ENCODE peak calls at places on chromosomes 2 and 18, in seven cellular contexts. J is CD8-positive, alpha-beta memory T cell; T is astrocyte; A is CD4-positive, alpha-beta memory T cell; O is psoas muscle; M is CD8-positive, alpha-beta T cell; K is GM23248. Z is an unnamed sample.
A peak's percentile ranks its signal among the peaks of the same experiment; 100 is the strongest.

GRCh38 chr2:101706819-101707177 is 9.3 kb downstream of the MAP4K4 start:
- DNase-seq in T (no peak), O (no peak), A (peak; percentile 57), K (no peak), J (no peak), M (no peak), Z (no peak)

GRCh38 chr2:163580757-163581156 is 155.1 kb downstream of the FIGN start:
- DNase-seq in K (no peak), J (no peak), A (no peak), T (no peak), M (no peak), O (no peak), Z (no peak)

GRCh38 chr2:101827246-101827645 is 129.7 kb downstream of the MAP4K4 start:
- DNase-seq in O (no peak), J (no peak), A (no peak), K (peak; percentile 89), M (no peak), T (peak; percentile 97), Z (no peak)

GRCh38 chr2:28297531-28297930 is 95.1 kb upstream of the FOSL2 start:
- DNase-seq in M (no peak), T (no peak), K (no peak), O (no peak), J (no peak), A (no peak), Z (no peak)

GRCh38 chr18:75073654-75074053 is 135.3 kb downstream of the PTGR3 start:
- DNase-seq in J (no peak), T (no peak), A (no peak), K (no peak), M (no peak), O (no peak), Z (no peak)

GRCh38 chr2:65357095-65357958 is 75.1 kb downstream of the SPRED2 start:
- DNase-seq in A (no peak), K (no peak), J (no peak), M (no peak), O (no peak), T (no peak), Z (no peak)

GRCh38 chr2:206241767-206242166 is 32.7 kb upstream of the ZDBF2 start:
- DNase-seq in A (no peak), T (peak; percentile 30), J (no peak), M (no peak), K (peak; percentile 50), O (no peak), Z (no peak)

GRCh38 chr2:72745679-72746368 is 80.0 kb downstream of the EXOC6B start:
- DNase-seq in O (no peak), T (peak; percentile 46), A (peak; percentile 17), K (peak; percentile 76), J (no peak), M (no peak), Z (peak; percentile 33)

DNA sequence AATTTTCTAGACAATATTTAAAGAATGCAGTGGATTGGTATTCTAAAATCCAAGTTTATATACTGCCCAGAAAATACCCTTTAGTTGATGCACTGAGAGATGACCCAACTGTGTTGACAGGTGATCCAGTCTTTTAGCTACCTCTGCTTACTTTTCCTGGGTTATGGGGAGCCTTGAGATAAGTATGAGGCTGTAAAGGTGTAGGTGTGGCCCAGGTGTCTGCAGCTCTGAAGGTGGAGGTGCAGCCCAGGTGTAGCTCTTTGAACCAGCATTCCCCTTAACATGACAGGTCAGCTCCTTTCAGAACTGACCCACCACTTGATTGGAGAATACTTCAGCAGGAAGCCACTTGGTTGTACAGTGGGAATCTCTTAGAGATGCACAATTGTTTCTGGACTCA is 62.3 kb upstream of the ACSL3 start:
- DNase-seq in O (no peak), T (no peak), A (no peak), M (no peak), K (no peak), J (no peak), Z (no peak)
- H3K27ac ChIP-seq in O (no peak overlapping the region), T (no peak overlapping the region), A (no peak overlapping the region), M (no peak overlapping the region), K (no peak overlapping the region), J (no peak overlapping the region), Z (no peak overlapping the region)

GRCh38 chr2:117217145-117217544 is 597.3 kb upstream of the DDX18 start:
- DNase-seq in A (no peak), J (no peak), T (no peak), K (no peak), O (no peak), M (no peak), Z (no peak)

GRCh38 chr2:117212562-117212961 is 601.9 kb upstream of the DDX18 start:
- DNase-seq in O (no peak), A (no peak), K (no peak), T (no peak), M (no peak), J (no peak), Z (no peak)
- H3K4me3 ChIP-seq in O (no peak overlapping the region), A (no peak overlapping the region), K (no peak overlapping the region), T (no peak overlapping the region), M (no peak overlapping the region), J (no peak overlapping the region), Z (no peak overlapping the region)

GRCh38 chr2:190980630-190981214 is 33.2 kb downstream of the STAT1 start:
- DNase-seq in O (no peak), A (no peak), K (no peak), J (no peak), T (no peak), M (no peak), Z (no peak)

GRCh38 chr2:190979906-190980629 is 33.9 kb downstream of the STAT1 start:
- DNase-seq in O (peak; percentile 32), K (no peak), T (peak; percentile 70), M (no peak), J (no peak), A (no peak), Z (no peak)

GRCh38 chr2:190981733-190982132 is 32.2 kb downstream of the STAT1 start:
- DNase-seq in M (no peak), O (no peak), T (no peak), J (no peak), K (no peak), A (no peak), Z (no peak)

GRCh38 chr2:190984595-190984994 is 29.4 kb downstream of the STAT1 start:
- DNase-seq in A (no peak), O (no peak), M (no peak), K (peak; percentile 83), T (peak; percentile 93), J (no peak), Z (no peak)

DNA sequence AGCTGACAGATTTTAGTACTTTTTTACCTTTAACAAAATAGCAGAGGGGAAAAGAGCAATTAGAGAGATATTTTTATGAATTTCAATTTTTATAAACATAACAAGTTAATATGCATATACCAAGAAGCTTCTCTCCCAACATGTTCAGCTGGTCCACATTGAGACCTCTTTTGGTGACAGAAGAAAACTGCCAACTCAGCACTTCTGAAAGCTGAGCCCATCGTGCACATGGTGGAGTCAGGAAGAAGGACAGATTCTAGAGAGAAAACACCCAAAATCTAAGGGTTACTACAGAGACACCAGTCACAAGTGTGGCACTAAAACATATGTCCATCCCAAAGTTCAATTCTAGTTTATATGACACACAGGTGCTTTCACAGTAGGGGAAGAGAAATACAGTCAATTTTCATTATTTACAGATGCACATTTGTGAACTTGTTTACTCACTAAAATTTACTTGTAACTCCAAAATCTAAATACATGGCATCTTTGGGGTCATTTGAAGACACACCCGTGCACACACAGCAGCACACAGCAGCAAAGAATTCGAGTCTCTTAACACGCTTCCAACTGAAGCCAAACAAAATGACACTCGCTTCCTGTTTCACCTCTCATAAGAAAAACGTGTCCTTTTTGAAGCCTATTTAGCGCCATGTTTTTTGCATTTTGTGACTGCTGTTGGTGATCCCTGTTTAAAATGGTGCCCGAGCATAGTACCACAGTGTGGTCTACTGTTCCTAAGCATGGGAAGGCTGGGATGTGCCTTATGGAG is 31.5 kb downstream of the STAT1 start:
- DNase-seq in O (no peak), A (no peak), T (no peak), J (no peak), K (no peak), M (no peak), Z (no peak)
- H3K4me1 ChIP-seq in O (no peaks in the 10 kb centered on the region), A (peaks cover 12% of the 10 kb centered on the region), T (peaks cover 32% of the 10 kb centered on the region), J (peaks cover 20% of the 10 kb centered on the region), K (peaks cover 21% of the 10 kb centered on the region), M (peaks cover 45% of the 10 kb centered on the region), Z (no peaks in the 10 kb centered on the region)

DNA sequence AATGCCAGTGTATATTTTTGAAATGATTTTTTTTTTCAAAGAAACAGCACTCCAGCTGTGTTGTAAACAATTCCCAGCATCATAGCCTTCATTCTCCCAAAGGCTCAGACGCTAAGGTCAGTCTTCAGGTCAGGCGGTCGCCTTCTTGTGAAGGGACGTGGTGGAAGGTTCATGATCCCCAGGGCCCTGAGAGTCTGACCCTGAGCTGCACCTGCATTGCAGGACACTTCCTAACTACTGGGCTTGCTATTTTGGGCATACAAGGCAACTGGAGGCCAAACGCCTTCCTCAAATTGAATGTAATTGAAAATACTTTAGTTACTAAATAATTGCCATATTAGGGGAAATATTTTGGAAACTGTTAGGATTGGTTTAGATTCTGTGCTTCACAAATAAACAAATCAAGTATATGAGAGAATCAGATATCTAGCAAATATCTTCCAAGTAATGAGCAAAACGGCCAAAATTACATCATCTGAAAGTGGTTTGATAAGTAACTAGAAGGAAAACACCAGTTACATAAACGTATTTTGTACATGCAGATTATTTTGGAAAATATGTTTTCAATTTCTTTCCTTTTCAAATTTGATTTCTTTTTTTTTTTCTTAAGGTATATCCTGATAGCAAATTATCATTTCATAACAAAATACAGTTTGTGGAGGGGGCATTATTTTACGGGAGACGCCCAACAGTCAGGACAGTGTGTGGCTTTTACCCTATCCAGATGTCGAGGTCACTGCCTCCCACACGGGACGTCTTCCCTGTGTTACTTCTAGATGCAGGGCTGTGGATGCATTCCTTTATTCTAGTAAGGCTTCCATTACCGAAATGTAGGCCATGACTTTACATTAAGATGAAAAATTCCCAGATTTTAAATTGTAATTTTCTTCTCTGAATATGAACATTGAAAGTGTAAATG is 136.0 kb downstream of the ATP9B start:
- DNase-seq in J (no peak), K (no peak), M (no peak), T (no peak), A (no peak), O (no peak), Z (no peak)
- H3K27ac ChIP-seq in J (no peak overlapping the region), K (no peak overlapping the region), M (no peak overlapping the region), T (no peak overlapping the region), A (no peak overlapping the region), O (no peak overlapping the region), Z (no peak overlapping the region)